ENCODE peak calls at places on chromosomes 7 and 10, in seven cellular contexts. B is GM04504; E is MV-4-11; I is Daoy; J is anterior cingulate cortex; H is ovary; D is stimulated activated CD4-positive, alpha-beta T cell treated with anti-CD3 and anti-CD28 coated beads, Interleukin-2, amount 100 ng/mL, for 48 hours. R is an unnamed sample.

GRCh38 chr10:58967551-58968418 is 208.7 kb upstream of the PHYHIPL start:
- DNase-seq in B (no peak), E (no peak), I (peak), J (peak), H (no peak), D (no peak), R (no peak)

GRCh38 chr10:133258818-133259602 is 17.7 kb downstream of the ADAM8 start:
- DNase-seq in B (peak), E (peak), I (peak), J (peak), H (peak), D (peak), R (peak)

GRCh38 chr7:1542841-1543747 is 12.6 kb downstream of the MAFK start:
- DNase-seq in B (no peak), E (no peak), I (peak), J (no peak), H (no peak), D (no peak), R (no peak)

GRCh38 chr7:1454471-1455065 is 4.7 kb downstream of the MICALL2 start:
- DNase-seq in B (no peak), E (no peak), I (no peak), J (peak), H (no peak), D (no peak), R (no peak)

GRCh38 chr10:89171996-89172395 is 35.1 kb downstream of the CH25H start:
- DNase-seq in B (no peak), E (no peak), I (no peak), J (no peak), H (no peak), D (no peak), R (no peak)

GRCh38 chr7:24911213-24911603 is 68.8 kb downstream of the OSBPL3 start:
- DNase-seq in B (no peak), E (peak), I (no peak), J (no peak), H (no peak), D (no peak), R (peak)

GRCh38 chr10:10165415-10165814 is 852.3 kb upstream of the CELF2 start:
- DNase-seq in B (no peak), E (no peak), I (no peak), J (no peak), H (no peak), D (no peak), R (no peak)

GRCh38 chr10:87734987-87735827 is 75.5 kb downstream of the PAPSS2 start:
- DNase-seq in B (peak), E (no peak), I (peak), J (no peak), H (peak), D (no peak), R (peak)

GRCh38 chr10:112227331-112227961 is 43.9 kb upstream of the GPAM start:
- DNase-seq in B (peak), E (peak), I (peak), J (no peak), H (no peak), D (no peak), R (peak)

GRCh38 chr10:5663692-5664427 is 2.5 kb downstream of the ASB13 start:
- DNase-seq in B (no peak), E (no peak), I (no peak), J (no peak), H (no peak), D (no peak), R (no peak)

GRCh38 chr7:28165221-28165807 is 15.3 kb downstream of the JAZF1 start:
- DNase-seq in B (no peak), E (peak), I (no peak), J (no peak), H (no peak), D (no peak), R (no peak)

GRCh38 chr10:34732926-34733325 is 82.2 kb downstream of the PARD3 start:
- DNase-seq in B (no peak), E (no peak), I (no peak), J (no peak), H (no peak), D (no peak), R (peak)

GRCh38 chr10:124892905-124893304 is 49.0 kb upstream of the ZRANB1 start:
- DNase-seq in B (no peak), E (no peak), I (no peak), J (no peak), H (no peak), D (no peak), R (no peak)

GRCh38 chr7:106493041-106493731 is 167.8 kb downstream of the CCDC71L start:
- DNase-seq in B (no peak), E (no peak), I (no peak), J (no peak), H (no peak), D (no peak), R (no peak)

GRCh38 chr10:9781681-9782080 is 1236.0 kb upstream of the CELF2 start:
- DNase-seq in B (no peak), E (no peak), I (no peak), J (no peak), H (no peak), D (no peak), R (no peak)

GRCh38 chr10:51804861-51805260 is 105.5 kb upstream of the CSTF2T start:
- DNase-seq in B (no peak), E (no peak), I (peak), J (no peak), H (no peak), D (no peak), R (no peak)